ENCODE peak calls at places on chromosomes 4 and X, in five cellular contexts. T is astrocyte of the spinal cord, W is activated T-cell treated with anti-CD3 and anti-CD28 coated beads for 4 hours, N is AG04449, B is memory B cell. E is an unnamed sample.

GRCh38 chrX:136259543-136259942 is 8.3 kb upstream of the MAP7D3 start:
- DNase-seq in W (no peak), B (no peak), T (peak), N (no peak), E (no peak)

GRCh38 chrX:108139303-108139702 is 47.7 kb downstream of the ATG4A start:
- DNase-seq in N (no peak), T (no peak), W (no peak), B (no peak), E (no peak)

GRCh38 chrX:38041237-38041636 is 34.9 kb downstream of the SYTL5 start:
- DNase-seq in N (no peak), W (no peak), T (no peak), B (no peak), E (no peak)

GRCh38 chr4:132097046-132097445 is 1052.0 kb upstream of the PCDH10 start:
- DNase-seq in W (no peak), N (no peak), T (no peak), B (no peak), E (no peak)

GRCh38 chrX:72029473-72030411 is 102.0 kb downstream of the RTL5 start:
- DNase-seq in N (peak), W (no peak), T (peak), B (no peak), E (peak)

GRCh38 chr4:6368601-6369000 is 99.0 kb downstream of the WFS1 start:
- DNase-seq in B (no peak), T (no peak), N (no peak), W (no peak), E (no peak)

GRCh38 chr4:148286043-148286442 is 156.2 kb downstream of the NR3C2 start:
- DNase-seq in W (no peak), B (no peak), T (no peak), N (no peak), E (no peak)

GRCh38 chr4:47954245-47954644 is 39.9 kb upstream of the NFXL1 start:
- DNase-seq in W (no peak), B (no peak), T (no peak), N (no peak), E (no peak)

GRCh38 chr4:53804719-53805118 is 213.4 kb upstream of the LNX1 start:
- DNase-seq in B (peak), W (no peak), T (no peak), N (no peak), E (no peak)

GRCh38 chr4:189202182-189202868 is 738.3 kb upstream of the FRG1 start:
- DNase-seq in W (no peak), B (no peak), T (peak), N (peak), E (peak)

GRCh38 chr4:164955107-164955805 is 22.2 kb downstream of the TRIM61 start:
- DNase-seq in B (no peak), W (no peak), N (no peak), T (no peak), E (no peak)

GRCh38 chrX:13666836-13667235 is 13.9 kb downstream of the TCEANC start:
- DNase-seq in N (no peak), T (no peak), B (no peak), W (no peak), E (no peak)

GRCh38 chrX:118566359-118566758 is 70.7 kb downstream of the DOCK11 start:
- DNase-seq in B (no peak), T (no peak), N (no peak), W (no peak), E (no peak)

GRCh38 chrX:53188763-53189162 is 36.2 kb downstream of the KDM5C start:
- DNase-seq in N (no peak), T (no peak), B (no peak), W (no peak), E (no peak)

GRCh38 chrX:125203737-125204578 is 115.7 kb upstream of the TEX13C start:
- DNase-seq in B (no peak), N (no peak), W (no peak), T (peak), E (peak)

GRCh38 chr4:174071591-174071990 is 211.9 kb downstream of the FBXO8 start:
- DNase-seq in N (no peak), T (no peak), W (no peak), B (no peak), E (no peak)

GRCh38 chr4:105461221-105462041 is 12.4 kb downstream of the PPA2 start:
- DNase-seq in T (no peak), W (no peak), B (no peak), N (no peak), E (no peak)

GRCh38 chr4:13766722-13767495 is 139.4 kb upstream of the BOD1L1 start:
- DNase-seq in N (no peak), W (no peak), T (no peak), B (no peak), E (no peak)

GRCh38 chr4:54230479-54231418 is 1.7 kb downstream of the PDGFRA start:
- DNase-seq in T (peak), N (no peak), B (peak), W (no peak), E (no peak)

GRCh38 chr4:184784628-184785257 is 41.0 kb downstream of the ACSL1 start:
- DNase-seq in W (no peak), N (no peak), B (no peak), T (no peak), E (no peak)

GRCh38 chr4:63786181-63786580 is 623.1 kb downstream of the TECRL start:
- DNase-seq in T (no peak), W (no peak), B (no peak), N (no peak), E (no peak)

GRCh38 chr4:114509340-114509739 is 89.3 kb upstream of the UGT8 start:
- DNase-seq in N (no peak), B (no peak), W (no peak), T (no peak), E (no peak)

GRCh38 chrX:118726887-118727685 is at the start of gene IL13RA1:
- DNase-seq in T (peak), N (no peak), W (no peak), B (peak), E (peak)

GRCh38 chr4:105555409-105555808 is 3.0 kb downstream of the ARHGEF38 start:
- DNase-seq in B (no peak), N (no peak), W (no peak), T (no peak), E (no peak)

GRCh38 chr4:149735796-149736195 is 79.8 kb downstream of the IQCM start:
- DNase-seq in W (no peak), T (no peak), B (no peak), N (no peak), E (no peak)

GRCh38 chr4:33161202-33161601 is 2441.0 kb downstream of the PCDH7 start:
- DNase-seq in W (no peak), B (no peak), T (no peak), N (no peak), E (no peak)

GRCh38 chrX:40772290-40772689 is 36.9 kb upstream of the MED14 start:
- DNase-seq in N (no peak), B (no peak), T (peak), W (no peak), E (no peak)

E was measured in kidney glomerular epithelial cell.